ENCODE peak calls at places on chromosomes 16 and 17, in four cellular contexts. U, J, Q and G are unnamed samples.

GRCh38 chr17:31394544-31394943 is 3.1 kb downstream of the RAB11FIP4 start:
- DNase-seq in U (peak; percentile 70), J (peak; percentile 73), Q (peak; percentile 67), G (peak; percentile 76)

GRCh38 chr17:19755821-19756510 is 7.9 kb upstream of the ALDH3A1 start:
- DNase-seq in J (peak; percentile 83), U (no peak), Q (no peak), G (no peak)

GRCh38 chr17:68613739-68614298 is 12.7 kb upstream of the FAM20A start:
- DNase-seq in Q (peak; percentile 55), U (peak; percentile 41), J (peak; percentile 23), G (peak; percentile 51)

GRCh38 chr16:52068447-52069074 is 478.4 kb downstream of the TOX3 start:
- DNase-seq in U (no peak), Q (peak; percentile 25), J (no peak), G (peak; percentile 27)

GRCh38 chr16:83813818-83814653 is 6.3 kb downstream of the HSBP1 start:
- DNase-seq in Q (peak; percentile 92), U (no peak), J (no peak), G (no peak)

GRCh38 chr17:35171834-35172233 is 22.4 kb downstream of the SLC35G3 start:
- DNase-seq in J (no peak), U (no peak), Q (peak; percentile 8), G (no peak)

GRCh38 chr16:181668-182021 is 1.4 kb downstream of the HBQ1 start:
- DNase-seq in Q (peak; percentile 13), U (no peak), J (no peak), G (no peak)

GRCh38 chr17:8997994-8998628 is 23.2 kb upstream of the NTN1 start:
- DNase-seq in Q (peak; percentile 34), J (peak; percentile 83), U (peak; percentile 86), G (peak; percentile 64)

GRCh38 chr16:81026429-81026828 is 9.2 kb upstream of the ATMIN start:
- DNase-seq in Q (no peak), J (no peak), U (no peak), G (no peak)

GRCh38 chr17:3966720-3967363 is 2.6 kb upstream of the ATP2A3 start:
- DNase-seq in U (no peak), J (no peak), Q (no peak), G (no peak)

GRCh38 chr17:21457051-21458026 is 81.2 kb downstream of the KCNJ12 start:
- DNase-seq in J (peak; percentile 92), Q (peak; percentile 78), U (peak; percentile 96), G (peak; percentile 98)